ENCODE peak calls at places on chromosomes 5 and 9, in seven cellular contexts. One of them, this sample, is unnamed.

GRCh38 chr9:70106571-70106970 is 62.9 kb downstream of the MAMDC2 start:
- DNase-seq in HFFc6: no peak
- DNase-seq in PC-9: no peak
- DNase-seq in lung: no peak
- DNase-seq in fibroblast of lung: no peak
- DNase-seq in astrocyte of the spinal cord: no peak
- DNase-seq in progenitor cell of endocrine pancreas: no peak
- DNase-seq in this sample: no peak

GRCh38 chr5:140363631-140364471 is 3.9 kb downstream of the SLC4A9 start:
- DNase-seq in PC-9: no peak
- DNase-seq in astrocyte of the spinal cord: no peak
- DNase-seq in progenitor cell of endocrine pancreas: no peak
- DNase-seq in lung: no peak
- DNase-seq in fibroblast of lung: no peak
- DNase-seq in HFFc6: no peak
- DNase-seq in this sample: no peak

GRCh38 chr5:14110680-14111079 is 32.5 kb upstream of the TRIO start:
- DNase-seq in progenitor cell of endocrine pancreas: no peak
- DNase-seq in PC-9: peak
- DNase-seq in fibroblast of lung: peak
- DNase-seq in HFFc6: peak
- DNase-seq in lung: no peak
- DNase-seq in astrocyte of the spinal cord: peak
- DNase-seq in this sample: no peak

GRCh38 chr9:933356-933755 is 43.1 kb upstream of the DMRT3 start:
- DNase-seq in lung: no peak
- DNase-seq in astrocyte of the spinal cord: no peak
- DNase-seq in HFFc6: no peak
- DNase-seq in progenitor cell of endocrine pancreas: no peak
- DNase-seq in fibroblast of lung: no peak
- DNase-seq in PC-9: no peak
- DNase-seq in this sample: no peak

GRCh38 chr9:89531766-89532165 is 33.9 kb upstream of the SEMA4D start:
- DNase-seq in progenitor cell of endocrine pancreas: no peak
- DNase-seq in fibroblast of lung: no peak
- DNase-seq in PC-9: no peak
- DNase-seq in lung: no peak
- DNase-seq in HFFc6: no peak
- DNase-seq in astrocyte of the spinal cord: no peak
- DNase-seq in this sample: no peak

GRCh38 chr9:77599492-77599891 is 48.6 kb downstream of the GNA14 start:
- DNase-seq in fibroblast of lung: no peak
- DNase-seq in PC-9: no peak
- DNase-seq in HFFc6: no peak
- DNase-seq in progenitor cell of endocrine pancreas: no peak
- DNase-seq in astrocyte of the spinal cord: no peak
- DNase-seq in lung: no peak
- DNase-seq in this sample: no peak

GRCh38 chr9:71162136-71162535 is 40.7 kb upstream of the TRPM3 start:
- DNase-seq in fibroblast of lung: no peak
- DNase-seq in PC-9: no peak
- DNase-seq in progenitor cell of endocrine pancreas: no peak
- DNase-seq in astrocyte of the spinal cord: no peak
- DNase-seq in HFFc6: no peak
- DNase-seq in lung: no peak
- DNase-seq in this sample: no peak

GRCh38 chr9:72022846-72023245 is 37.6 kb downstream of the C9orf57 start:
- DNase-seq in progenitor cell of endocrine pancreas: no peak
- DNase-seq in fibroblast of lung: peak
- DNase-seq in PC-9: no peak
- DNase-seq in HFFc6: peak
- DNase-seq in astrocyte of the spinal cord: peak
- DNase-seq in lung: no peak
- DNase-seq in this sample: no peak

GRCh38 chr5:168217497-168217896 is 73.9 kb upstream of the WWC1 start:
- DNase-seq in PC-9: no peak
- DNase-seq in fibroblast of lung: no peak
- DNase-seq in HFFc6: no peak
- DNase-seq in progenitor cell of endocrine pancreas: no peak
- DNase-seq in astrocyte of the spinal cord: no peak
- DNase-seq in lung: no peak
- DNase-seq in this sample: no peak

GRCh38 chr5:164002653-164003052 is 497.2 kb downstream of the MAT2B start:
- DNase-seq in PC-9: no peak
- DNase-seq in lung: no peak
- DNase-seq in HFFc6: no peak
- DNase-seq in progenitor cell of endocrine pancreas: no peak
- DNase-seq in astrocyte of the spinal cord: peak
- DNase-seq in fibroblast of lung: peak
- DNase-seq in this sample: no peak

GRCh38 chr5:170732685-170733084 is 50.8 kb upstream of the GABRP start:
- DNase-seq in HFFc6: no peak
- DNase-seq in fibroblast of lung: no peak
- DNase-seq in lung: peak
- DNase-seq in progenitor cell of endocrine pancreas: no peak
- DNase-seq in PC-9: no peak
- DNase-seq in astrocyte of the spinal cord: no peak
- DNase-seq in this sample: no peak

GRCh38 chr9:77987104-77987656 is 44.4 kb downstream of the GNAQ start:
- DNase-seq in astrocyte of the spinal cord: no peak
- DNase-seq in lung: no peak
- DNase-seq in HFFc6: no peak
- DNase-seq in fibroblast of lung: no peak
- DNase-seq in progenitor cell of endocrine pancreas: no peak
- DNase-seq in PC-9: no peak
- DNase-seq in this sample: no peak

GRCh38 chr5:30752015-30752414 is 441.5 kb upstream of the CDH6 start:
- DNase-seq in lung: no peak
- DNase-seq in PC-9: no peak
- DNase-seq in progenitor cell of endocrine pancreas: no peak
- DNase-seq in HFFc6: no peak
- DNase-seq in fibroblast of lung: no peak
- DNase-seq in astrocyte of the spinal cord: no peak
- DNase-seq in this sample: no peak

GRCh38 chr9:12718482-12719026 is 25.4 kb downstream of the TYRP1 start:
- DNase-seq in astrocyte of the spinal cord: peak
- DNase-seq in lung: no peak
- DNase-seq in fibroblast of lung: peak
- DNase-seq in HFFc6: no peak
- DNase-seq in progenitor cell of endocrine pancreas: no peak
- DNase-seq in PC-9: peak
- DNase-seq in this sample: peak

GRCh38 chr5:84634256-84634655 is 249.6 kb upstream of the EDIL3 start:
- DNase-seq in fibroblast of lung: peak
- DNase-seq in PC-9: no peak
- DNase-seq in progenitor cell of endocrine pancreas: no peak
- DNase-seq in HFFc6: no peak
- DNase-seq in astrocyte of the spinal cord: peak
- DNase-seq in lung: no peak
- DNase-seq in this sample: no peak

GRCh38 chr9:125472926-125473701 is 211.5 kb downstream of the GAPVD1 start:
- DNase-seq in progenitor cell of endocrine pancreas: no peak
- DNase-seq in fibroblast of lung: peak
- DNase-seq in lung: peak
- DNase-seq in PC-9: no peak
- DNase-seq in astrocyte of the spinal cord: peak
- DNase-seq in HFFc6: peak
- DNase-seq in this sample: peak

GRCh38 chr9:134162926-134163373 is 1.4 kb downstream of the RNU6ATAC start:
- DNase-seq in progenitor cell of endocrine pancreas: no peak
- DNase-seq in PC-9: no peak
- DNase-seq in astrocyte of the spinal cord: no peak
- DNase-seq in fibroblast of lung: no peak
- DNase-seq in HFFc6: no peak
- DNase-seq in lung: no peak
- DNase-seq in this sample: no peak

GRCh38 chr5:75363726-75364495 is 26.9 kb downstream of the HMGCR start:
- DNase-seq in PC-9: no peak
- DNase-seq in progenitor cell of endocrine pancreas: no peak
- DNase-seq in HFFc6: no peak
- DNase-seq in fibroblast of lung: no peak
- DNase-seq in astrocyte of the spinal cord: no peak
- DNase-seq in lung: peak
- DNase-seq in this sample: no peak

GRCh38 chr5:14405706-14406553 is 175.7 kb upstream of the OTULINL start:
- DNase-seq in astrocyte of the spinal cord: no peak
- DNase-seq in fibroblast of lung: no peak
- DNase-seq in progenitor cell of endocrine pancreas: no peak
- DNase-seq in HFFc6: no peak
- DNase-seq in PC-9: peak
- DNase-seq in lung: no peak
- DNase-seq in this sample: no peak

GRCh38 chr5:172097356-172097755 is 90.7 kb downstream of the STK10 start:
- DNase-seq in astrocyte of the spinal cord: no peak
- DNase-seq in HFFc6: no peak
- DNase-seq in PC-9: no peak
- DNase-seq in fibroblast of lung: peak
- DNase-seq in lung: no peak
- DNase-seq in progenitor cell of endocrine pancreas: no peak
- DNase-seq in this sample: no peak

GRCh38 chr9:98317134-98317857 is 61.8 kb upstream of the TBC1D2 start:
- DNase-seq in lung: no peak
- DNase-seq in HFFc6: peak
- DNase-seq in fibroblast of lung: peak
- DNase-seq in astrocyte of the spinal cord: peak
- DNase-seq in PC-9: no peak
- DNase-seq in progenitor cell of endocrine pancreas: no peak
- DNase-seq in this sample: no peak

GRCh38 chr9:98231770-98232478 is 23.5 kb downstream of the TBC1D2 start:
- DNase-seq in HFFc6: peak
- DNase-seq in fibroblast of lung: peak
- DNase-seq in lung: no peak
- DNase-seq in progenitor cell of endocrine pancreas: no peak
- DNase-seq in astrocyte of the spinal cord: peak
- DNase-seq in PC-9: no peak
- DNase-seq in this sample: no peak

GRCh38 chr5:3593771-3594513 is 1.7 kb upstream of the IRX1 start:
- DNase-seq in astrocyte of the spinal cord: peak
- DNase-seq in fibroblast of lung: no peak
- DNase-seq in progenitor cell of endocrine pancreas: no peak
- DNase-seq in PC-9: no peak
- DNase-seq in HFFc6: no peak
- DNase-seq in lung: no peak
- DNase-seq in this sample: peak

GRCh38 chr5:773517-774264 is 10.8 kb downstream of the ZDHHC11B start:
- DNase-seq in progenitor cell of endocrine pancreas: no peak
- DNase-seq in fibroblast of lung: no peak
- DNase-seq in PC-9: no peak
- DNase-seq in HFFc6: no peak
- DNase-seq in astrocyte of the spinal cord: no peak
- DNase-seq in lung: peak
- DNase-seq in this sample: no peak

DNA sequence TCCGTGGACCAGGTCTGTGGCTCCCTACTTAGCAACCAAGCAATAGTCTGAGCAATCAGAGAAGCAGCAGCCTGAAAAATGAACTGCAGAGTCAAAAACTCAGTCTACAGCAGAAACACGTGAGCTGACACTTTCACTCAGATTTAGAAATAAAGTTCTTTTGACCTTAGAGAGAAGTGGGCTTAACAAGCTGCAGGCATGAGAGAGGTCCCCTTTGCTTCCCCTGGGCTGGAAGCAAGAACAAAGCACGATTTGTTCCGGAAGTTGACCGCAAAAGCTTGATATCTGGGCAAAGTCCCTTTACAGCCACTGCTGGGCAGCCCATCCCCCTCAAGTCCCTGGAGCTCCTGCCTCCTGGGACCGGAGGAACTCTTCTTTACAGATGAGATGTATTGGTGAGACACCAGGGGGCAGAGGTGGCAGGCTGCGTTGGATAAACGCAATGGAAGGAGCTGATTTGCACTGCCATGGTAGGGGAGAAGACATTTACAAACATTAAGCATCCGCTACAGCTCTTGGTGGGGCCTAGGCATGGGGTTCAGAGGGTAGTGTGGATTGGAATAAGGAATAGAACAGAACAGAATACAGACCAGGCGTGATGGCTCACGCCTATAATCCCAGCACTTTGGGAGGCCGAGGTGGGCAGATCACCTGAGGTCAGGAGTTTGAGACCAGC is 5.8 kb upstream of the SOWAHA start:
- DNase-seq in fibroblast of lung: no peak
- DNase-seq in astrocyte of the spinal cord: no peak
- DNase-seq in PC-9: no peak
- DNase-seq in progenitor cell of endocrine pancreas: no peak
- DNase-seq in lung: no peak
- DNase-seq in HFFc6: no peak
- DNase-seq in this sample: peak
- TF ChIP-seq CTCF in fibroblast of lung: no peak
- TF ChIP-seq CTCF in astrocyte of the spinal cord: peak
- TF ChIP-seq CTCF in PC-9: no peak
- TF ChIP-seq CTCF in progenitor cell of endocrine pancreas: peak
- TF ChIP-seq CTCF in lung: no peak
- TF ChIP-seq CTCF in HFFc6: no peak
- TF ChIP-seq CTCF in this sample: no peak

DNA sequence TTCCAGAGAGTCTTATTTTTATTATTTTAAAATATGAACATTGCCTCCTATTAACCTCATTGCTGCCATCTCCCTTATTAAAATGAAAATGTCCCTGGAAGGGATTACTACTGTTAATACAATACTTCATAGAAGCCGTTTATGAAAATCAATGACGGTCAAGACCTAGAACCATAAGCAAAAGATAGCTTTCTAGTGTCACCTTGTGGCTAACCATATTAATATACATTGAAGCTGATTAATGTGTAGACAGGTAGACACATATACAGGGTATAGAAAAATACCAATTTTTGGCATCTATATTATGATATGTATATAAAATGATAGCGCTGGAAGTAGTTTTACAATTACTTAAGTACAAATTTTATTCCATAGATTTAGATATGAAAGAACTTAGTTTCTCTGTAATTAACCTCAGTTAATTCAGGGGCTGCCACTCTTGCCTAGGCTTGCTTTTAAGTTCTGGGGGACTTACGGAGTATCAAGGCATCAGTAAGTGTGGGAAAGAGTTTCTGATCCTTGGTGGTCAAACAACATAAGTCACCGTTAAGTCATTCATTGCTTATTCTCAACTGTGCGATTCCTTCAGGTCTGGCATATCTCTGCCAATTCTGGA is 2.5 kb upstream of the YTHDC2 start:
- DNase-seq in fibroblast of lung: peak
- DNase-seq in HFFc6: peak
- DNase-seq in progenitor cell of endocrine pancreas: no peak
- DNase-seq in lung: no peak
- DNase-seq in PC-9: no peak
- DNase-seq in astrocyte of the spinal cord: peak
- DNase-seq in this sample: no peak
- TF ChIP-seq CTCF in fibroblast of lung: peak
- TF ChIP-seq CTCF in HFFc6: peak
- TF ChIP-seq CTCF in progenitor cell of endocrine pancreas: peak
- TF ChIP-seq CTCF in lung: peak
- TF ChIP-seq CTCF in PC-9: peak
- TF ChIP-seq CTCF in astrocyte of the spinal cord: peak
- TF ChIP-seq CTCF in this sample: peak

GRCh38 chr5:146906803-146907202 is 28.2 kb upstream of the PPP2R2B start:
- DNase-seq in HFFc6: no peak
- DNase-seq in lung: no peak
- DNase-seq in PC-9: no peak
- DNase-seq in fibroblast of lung: no peak
- DNase-seq in astrocyte of the spinal cord: no peak
- DNase-seq in progenitor cell of endocrine pancreas: no peak
- DNase-seq in this sample: peak
- TF ChIP-seq CTCF in HFFc6: no peak
- TF ChIP-seq CTCF in lung: no peak
- TF ChIP-seq CTCF in PC-9: no peak
- TF ChIP-seq CTCF in fibroblast of lung: no peak
- TF ChIP-seq CTCF in astrocyte of the spinal cord: no peak
- TF ChIP-seq CTCF in progenitor cell of endocrine pancreas: peak
- TF ChIP-seq CTCF in this sample: no peak

GRCh38 chr5:143350341-143350740 is 53.1 kb downstream of the NR3C1 start:
- DNase-seq in fibroblast of lung: no peak
- DNase-seq in progenitor cell of endocrine pancreas: no peak
- DNase-seq in astrocyte of the spinal cord: no peak
- DNase-seq in PC-9: no peak
- DNase-seq in HFFc6: no peak
- DNase-seq in lung: no peak
- DNase-seq in this sample: no peak
- TF ChIP-seq CTCF in fibroblast of lung: no peak
- TF ChIP-seq CTCF in progenitor cell of endocrine pancreas: no peak
- TF ChIP-seq CTCF in astrocyte of the spinal cord: no peak
- TF ChIP-seq CTCF in PC-9: no peak
- TF ChIP-seq CTCF in HFFc6: no peak
- TF ChIP-seq CTCF in lung: no peak
- TF ChIP-seq CTCF in this sample: no peak